ENCODE peak calls at places on chromosomes 12 and 14, in seven cellular contexts. S, D, H, T, B, P and N are unnamed samples.

GRCh38 chr14:89489796-89490506 is 72.9 kb upstream of the FOXN3 start:
- DNase-seq in S (no peak), D (peak), H (peak), T (no peak), B (no peak), P (no peak), N (no peak)

GRCh38 chr12:108691995-108692808 is 39.1 kb downstream of the CORO1C start:
- DNase-seq in S (peak), D (peak), H (peak), T (peak), B (no peak), P (no peak), N (peak)

GRCh38 chr14:73751157-73751691 is 37.0 kb upstream of the PNMA1 start:
- DNase-seq in S (no peak), D (no peak), H (no peak), T (no peak), B (no peak), P (no peak), N (no peak)

GRCh38 chr14:63508033-63508432 is 35.1 kb downstream of the PPP2R5E start:
- DNase-seq in S (peak), D (no peak), H (no peak), T (peak), B (no peak), P (no peak), N (no peak)

GRCh38 chr14:95256011-95256775 is 63.5 kb downstream of the CLMN start:
- DNase-seq in S (peak), D (peak), H (no peak), T (no peak), B (no peak), P (no peak), N (no peak)

GRCh38 chr12:108839011-108839889 is 18.1 kb downstream of the SSH1 start:
- DNase-seq in S (no peak), D (no peak), H (peak), T (no peak), B (peak), P (no peak), N (no peak)

GRCh38 chr14:56061051-56061450 is 57.2 kb upstream of the PELI2 start:
- DNase-seq in S (no peak), D (no peak), H (no peak), T (no peak), B (no peak), P (no peak), N (no peak)

GRCh38 chr12:124410354-124411175 is 115.7 kb downstream of the RFLNA start:
- DNase-seq in S (no peak), D (no peak), H (peak), T (no peak), B (no peak), P (no peak), N (no peak)

GRCh38 chr12:89353188-89353822 is 1.0 kb upstream of the DUSP6 start:
- DNase-seq in S (peak), D (peak), H (peak), T (peak), B (peak), P (no peak), N (peak)

GRCh38 chr12:3196488-3196887 is 119.3 kb downstream of the TSPAN9 start:
- DNase-seq in S (no peak), D (no peak), H (no peak), T (no peak), B (no peak), P (no peak), N (no peak)

GRCh38 chr14:30330452-30330851 is 228.5 kb upstream of the G2E3 start:
- DNase-seq in S (peak), D (no peak), H (no peak), T (no peak), B (no peak), P (no peak), N (peak)

GRCh38 chr14:58777541-58777979 is 139.8 kb downstream of the DACT1 start:
- DNase-seq in S (no peak), D (no peak), H (peak), T (no peak), B (no peak), P (no peak), N (peak)

GRCh38 chr12:83468988-83469908 is 782.5 kb downstream of the TMTC2 start:
- DNase-seq in S (no peak), D (no peak), H (no peak), T (no peak), B (no peak), P (no peak), N (peak)

GRCh38 chr12:1507308-1507707 is 87.1 kb downstream of the FBXL14 start:
- DNase-seq in S (no peak), D (no peak), H (no peak), T (no peak), B (no peak), P (no peak), N (no peak)

GRCh38 chr12:12715459-12716150 is 1.6 kb upstream of the CDKN1B start:
- DNase-seq in S (no peak), D (peak), H (no peak), T (no peak), B (no peak), P (no peak), N (peak)

GRCh38 chr12:75766263-75767160 is 255.1 kb upstream of the KRR1 start:
- DNase-seq in S (no peak), D (no peak), H (peak), T (no peak), B (peak), P (no peak), N (peak)

GRCh38 chr12:117507547-117507946 is 146.1 kb upstream of the NOS1 start:
- DNase-seq in S (peak), D (no peak), H (no peak), T (no peak), B (no peak), P (no peak), N (no peak)

GRCh38 chr14:69037790-69038448 is 58.8 kb upstream of the ACTN1 start:
- DNase-seq in S (no peak), D (no peak), H (peak), T (no peak), B (peak), P (no peak), N (no peak)

GRCh38 chr12:52278931-52279682 is 4.7 kb downstream of the KRT86 start:
- DNase-seq in S (peak), D (peak), H (peak), T (peak), B (peak), P (peak), N (peak)

GRCh38 chr12:47097276-47097896 is 17.6 kb upstream of the AMIGO2 start:
- DNase-seq in S (no peak), D (no peak), H (peak), T (no peak), B (peak), P (no peak), N (no peak)

GRCh38 chr12:95351745-95352144 is 122.2 kb upstream of the METAP2 start:
- DNase-seq in S (no peak), D (no peak), H (no peak), T (no peak), B (no peak), P (no peak), N (peak)

GRCh38 chr14:95133282-95133681 is 24.0 kb downstream of the DICER1 start:
- DNase-seq in S (no peak), D (peak), H (peak), T (no peak), B (no peak), P (no peak), N (peak)

GRCh38 chr12:14257734-14258467 is 107.6 kb upstream of the ATF7IP start:
- DNase-seq in S (peak), D (peak), H (peak), T (peak), B (peak), P (peak), N (peak)

GRCh38 chr14:69636051-69636639 is 24.7 kb downstream of the SUSD6 start:
- DNase-seq in S (peak), D (no peak), H (no peak), T (no peak), B (no peak), P (no peak), N (no peak)